ENCODE peak calls at places on chromosome 10, in four cellular contexts. G is cardiac muscle cell, W is fibroblast of lung, K is PC-3. O is an unnamed sample.

GRCh38 chr10:119025336-119025735 is 4.2 kb upstream of the NANOS1 start:
- DNase-seq in G (peak), W (peak), K (peak), O (peak)

GRCh38 chr10:35336921-35337741 is 822 bp downstream of the CCNY start:
- DNase-seq in G (peak), W (no peak), K (peak), O (no peak)

GRCh38 chr10:125003146-125003900 is 61.4 kb downstream of the ZRANB1 start:
- DNase-seq in G (no peak), W (no peak), K (no peak), O (no peak)

GRCh38 chr10:118754132-118754555 is 626 bp downstream of the CACUL1 start:
- DNase-seq in G (peak), W (peak), K (peak), O (peak)

GRCh38 chr10:79490400-79491081 is 21.8 kb upstream of the EIF5AL1 start:
- DNase-seq in G (peak), W (peak), K (peak), O (peak)

GRCh38 chr10:67697646-67698245 is 1.8 kb upstream of the CTNNA3 start:
- DNase-seq in G (peak), W (peak), K (peak), O (peak)

GRCh38 chr10:35890970-35891330 is 248.9 kb upstream of the FZD8 start:
- DNase-seq in G (peak), W (no peak), K (peak), O (no peak)

GRCh38 chr10:95260397-95260881 is 30.4 kb downstream of the PDLIM1 start:
- DNase-seq in G (peak), W (peak), K (peak), O (peak)

GRCh38 chr10:4883079-4883739 is 57.2 kb downstream of the AKR1E2 start:
- DNase-seq in G (peak), W (peak), K (peak), O (peak)

GRCh38 chr10:85916999-85917573 is 449.5 kb downstream of the GRID1 start:
- DNase-seq in G (no peak), W (no peak), K (no peak), O (no peak)

GRCh38 chr10:98456043-98456570 is 9.4 kb upstream of the HPS1 start:
- DNase-seq in G (no peak), W (no peak), K (no peak), O (no peak)

GRCh38 chr10:91864744-91865143 is 44.5 kb downstream of the FGFBP3 start:
- DNase-seq in G (no peak), W (peak), K (no peak), O (no peak)

GRCh38 chr10:123148414-123149161 is 652 bp downstream of the HMX2 start:
- DNase-seq in G (no peak), W (no peak), K (no peak), O (no peak)

GRCh38 chr10:22712959-22713852 is 1.2 kb downstream of the PIP4K2A start:
- DNase-seq in G (peak), W (peak), K (peak), O (peak)

GRCh38 chr10:75743231-75743864 is 311.9 kb downstream of the LRMDA start:
- DNase-seq in G (no peak), W (peak), K (no peak), O (no peak)

GRCh38 chr10:58260334-58260733 is 7.4 kb downstream of the IPMK start:
- DNase-seq in G (no peak), W (no peak), K (no peak), O (no peak)

GRCh38 chr10:125035136-125035535 is 93.2 kb downstream of the ZRANB1 start:
- DNase-seq in G (peak), W (peak), K (peak), O (peak)

GRCh38 chr10:6221971-6222751 is 19.4 kb downstream of the PFKFB3 start:
- DNase-seq in G (no peak), W (no peak), K (no peak), O (peak)

GRCh38 chr10:57791546-57791945 is 476.1 kb downstream of the IPMK start:
- DNase-seq in G (no peak), W (no peak), K (peak), O (no peak)

GRCh38 chr10:132589681-132590080 is 52.1 kb downstream of the INPP5A start:
- DNase-seq in G (no peak), W (no peak), K (no peak), O (no peak)

GRCh38 chr10:72567421-72567820 is 58.5 kb downstream of the MICU1 start:
- DNase-seq in G (peak), W (peak), K (peak), O (peak)

GRCh38 chr10:51308096-51308495 is 233.8 kb downstream of the PRKG1 start:
- DNase-seq in G (no peak), W (no peak), K (no peak), O (no peak)

GRCh38 chr10:1043532-1043995 is 5.4 kb downstream of the IDI1 start:
- DNase-seq in G (no peak), W (no peak), K (no peak), O (no peak)

GRCh38 chr10:95998274-95998673 is 45.1 kb upstream of the CCNJ start:
- DNase-seq in G (no peak), W (no peak), K (no peak), O (no peak)

GRCh38 chr10:112080284-112080683 is 103.3 kb downstream of the GPAM start:
- DNase-seq in G (no peak), W (no peak), K (no peak), O (no peak)

GRCh38 chr10:110756886-110757285 is 112.8 kb downstream of the RBM20 start:
- DNase-seq in G (no peak), W (no peak), K (no peak), O (no peak)

GRCh38 chr10:29957887-29958330 is 101.5 kb downstream of the JCAD start:
- DNase-seq in G (peak), W (peak), K (no peak), O (peak)

GRCh38 chr10:128881086-128881485 is 586.0 kb upstream of the MGMT start:
- DNase-seq in G (no peak), W (no peak), K (no peak), O (no peak)

GRCh38 chr10:70560511-70560931 is 42.0 kb downstream of the PRF1 start:
- DNase-seq in G (no peak), W (no peak), K (no peak), O (no peak)

GRCh38 chr10:92552310-92552709 is 21.6 kb downstream of the IDE start:
- DNase-seq in G (no peak), W (no peak), K (no peak), O (no peak)

GRCh38 chr10:21272585-21273399 is 252.7 kb downstream of the SKIDA1 start:
- DNase-seq in G (no peak), W (no peak), K (peak), O (no peak)

GRCh38 chr10:6980353-6980752 is 400.3 kb upstream of the PRKCQ start:
- DNase-seq in G (no peak), W (no peak), K (no peak), O (no peak)

GRCh38 chr10:69087600-69088470 is at the start of gene SRGN:
- DNase-seq in G (peak), W (peak), K (peak), O (peak)

GRCh38 chr10:80526742-80527141 is 11.0 kb upstream of the SH2D4B start:
- DNase-seq in G (no peak), W (no peak), K (no peak), O (no peak)

GRCh38 chr10:133351408-133352318 is 4.5 kb downstream of the PRAP1 start:
- DNase-seq in G (no peak), W (no peak), K (no peak), O (no peak)

GRCh38 chr10:6786579-6787031 is 206.5 kb upstream of the PRKCQ start:
- DNase-seq in G (peak), W (peak), K (no peak), O (peak)

GRCh38 chr10:91422915-91423314 is 12.8 kb downstream of the HECTD2 start:
- DNase-seq in G (no peak), W (no peak), K (no peak), O (peak)

GRCh38 chr10:22597142-22597541 is 117.2 kb downstream of the PIP4K2A start:
- DNase-seq in G (no peak), W (no peak), K (no peak), O (peak)

GRCh38 chr10:101228682-101229274 is 485 bp downstream of the LBX1 start:
- DNase-seq in G (no peak), W (no peak), K (no peak), O (no peak)

GRCh38 chr10:30351502-30351901 is 2.4 kb upstream of the MTPAP start:
- DNase-seq in G (no peak), W (no peak), K (no peak), O (no peak)

GRCh38 chr10:37826806-37827205 is 30.6 kb downstream of the ZNF248 start:
- DNase-seq in G (no peak), W (no peak), K (no peak), O (no peak)

GRCh38 chr10:37831495-37832333 is 25.7 kb downstream of the ZNF248 start:
- DNase-seq in G (no peak), W (no peak), K (peak), O (no peak)
- H3K4me3 ChIP-seq in G (no peak), W (no peak), K (peak), O (no peak)

DNA sequence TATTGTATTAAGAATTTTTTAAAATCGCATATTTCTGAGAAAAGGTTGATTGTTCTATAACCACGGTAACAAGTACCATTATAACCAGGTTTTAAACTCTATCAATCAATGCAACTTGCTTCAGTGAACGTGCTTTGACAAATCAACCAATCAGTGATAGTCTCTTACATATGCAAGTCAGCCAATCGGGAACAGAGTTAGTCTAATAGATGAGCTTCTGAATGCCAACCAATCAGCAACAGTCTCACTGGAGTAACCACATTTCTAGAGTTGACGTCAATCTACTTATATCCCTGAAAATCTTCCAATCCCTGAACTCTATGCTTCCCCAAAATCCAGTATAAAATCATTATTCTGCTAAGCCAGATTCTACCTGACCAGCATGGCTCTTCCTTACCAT is 44.7 kb upstream of the TRUB1 start:
- DNase-seq in G (no peak), W (peak), K (peak), O (no peak)
- TF ChIP-seq CTCF in G (no peak), W (no peak), K (no peak), O (no peak)

GRCh38 chr10:15300145-15300544 is 70.9 kb downstream of the FAM171A1 start:
- DNase-seq in G (no peak), W (no peak), K (no peak), O (no peak)

GRCh38 chr10:15290671-15291070 is 80.4 kb downstream of the FAM171A1 start:
- DNase-seq in G (no peak), W (no peak), K (no peak), O (no peak)

GRCh38 chr10:15290150-15290549 is 80.9 kb downstream of the FAM171A1 start:
- DNase-seq in G (no peak), W (no peak), K (no peak), O (no peak)

GRCh38 chr10:15295540-15296325 is 75.4 kb downstream of the FAM171A1 start:
- DNase-seq in G (no peak), W (no peak), K (no peak), O (no peak)

GRCh38 chr10:15293862-15294835 is 76.9 kb downstream of the FAM171A1 start:
- DNase-seq in G (peak), W (no peak), K (no peak), O (peak)
- H3K4me3 ChIP-seq in G (no peak), W (no peak), K (no peak), O (peak)

DNA sequence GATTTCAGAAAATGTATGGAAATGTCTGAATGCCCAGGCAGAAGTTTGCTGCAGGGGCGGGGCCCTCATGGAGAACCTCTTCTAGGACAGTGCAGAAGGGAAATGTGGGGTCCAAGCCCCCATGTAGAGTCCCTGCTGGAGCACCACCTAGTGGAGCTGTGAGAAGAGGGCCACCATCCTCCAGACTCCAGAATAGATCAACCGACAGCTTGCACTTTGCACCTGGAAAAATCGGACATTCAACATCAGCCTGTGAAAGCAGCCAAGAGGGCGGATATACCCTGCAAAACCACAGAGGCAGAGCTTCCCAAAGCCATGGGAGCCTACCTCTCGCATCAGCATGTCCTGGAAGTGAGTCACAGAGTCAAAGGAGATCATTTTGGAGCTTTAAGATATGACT is 14.3 kb downstream of the RPEL1 start:
- DNase-seq in G (no peak), W (no peak), K (no peak), O (no peak)
- TF ChIP-seq CTCF in G (no peak), W (no peak), K (no peak), O (no peak)

DNA sequence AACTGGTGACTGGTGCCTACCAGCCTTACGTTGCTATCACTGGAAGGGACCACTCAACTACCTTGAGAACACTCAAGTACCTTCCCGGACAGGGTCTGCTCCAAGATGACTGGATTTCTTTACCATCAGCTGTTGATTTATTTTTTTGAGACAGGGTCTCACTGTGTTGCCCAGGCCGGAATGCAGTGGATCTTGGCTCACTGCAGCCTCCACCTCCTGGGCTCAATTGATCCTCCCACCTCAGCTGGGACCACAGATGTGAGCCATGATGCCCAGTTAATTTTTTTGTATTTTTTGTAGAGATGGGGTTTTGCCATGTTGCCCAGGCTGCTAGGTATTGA is 45.2 kb upstream of the DLG5 start:
- DNase-seq in G (no peak), W (no peak), K (no peak), O (no peak)
- H3K4me3 ChIP-seq in G (no peak), W (no peak), K (no peak), O (no peak)

GRCh38 chr10:32445036-32445435 is 904 bp upstream of the CCDC7 start:
- DNase-seq in G (peak), W (peak), K (no peak), O (no peak)
- TF ChIP-seq CTCF in G (no peak), W (no peak), K (no peak), O (no peak)

O was measured in AG10803.